ENCODE peak calls at places on chromosome 4, in nine cellular contexts. A, O, E, X, Y, I, K, D and L are unnamed samples.

GRCh38 chr4:3253808-3254207 is 4.8 kb downstream of the MSANTD1 start:
- DNase-seq in A (no peak), X (no peak), I (no peak), E (no peak), K (no peak), O (no peak), D (no peak), Y (no peak), L (no peak)

GRCh38 chr4:129043523-129043922 is 49.8 kb downstream of the SCLT1 start:
- DNase-seq in E (no peak), I (no peak), K (peak), X (no peak), Y (peak), A (peak), O (no peak), D (no peak), L (peak)

GRCh38 chr4:160233141-160233540 is 1130.3 kb downstream of the RAPGEF2 start:
- DNase-seq in K (no peak), Y (no peak), E (no peak), X (peak), A (no peak), O (no peak), I (no peak), D (no peak), L (no peak)

GRCh38 chr4:144645102-144645469 is 870 bp upstream of the HHIP start:
- DNase-seq in K (no peak), A (no peak), X (peak), Y (no peak), O (no peak), I (no peak), D (no peak), E (no peak), L (no peak)

GRCh38 chr4:25970241-25970675 is 56.2 kb downstream of the SMIM20 start:
- DNase-seq in I (no peak), X (no peak), K (no peak), Y (no peak), E (peak), D (peak), A (no peak), O (peak), L (no peak)

GRCh38 chr4:110032603-110033002 is 119.9 kb downstream of the EGF start:
- DNase-seq in X (no peak), Y (no peak), A (no peak), K (no peak), I (no peak), O (no peak), D (no peak), E (no peak), L (no peak)

GRCh38 chr4:3725936-3726895 is 40.0 kb upstream of the ADRA2C start:
- DNase-seq in X (no peak), Y (no peak), D (no peak), O (no peak), A (no peak), I (no peak), E (no peak), K (no peak), L (no peak)

GRCh38 chr4:48375651-48376291 is 34.4 kb downstream of the SLAIN2 start:
- DNase-seq in E (no peak), A (peak), I (no peak), X (no peak), O (peak), D (no peak), K (peak), Y (peak), L (no peak)

GRCh38 chr4:120843840-120844527 is 78.5 kb downstream of the PRDM5 start:
- DNase-seq in A (no peak), O (peak), I (peak), D (peak), K (no peak), Y (no peak), X (peak), E (no peak), L (no peak)

GRCh38 chr4:150231108-150231770 is 153.0 kb downstream of the DCLK2 start:
- DNase-seq in Y (no peak), K (no peak), E (no peak), D (no peak), A (no peak), X (no peak), O (no peak), I (no peak), L (no peak)

GRCh38 chr4:41590591-41590990 is 52.6 kb downstream of the LIMCH1 start:
- DNase-seq in Y (no peak), A (no peak), I (no peak), K (no peak), X (no peak), O (no peak), D (no peak), E (no peak), L (no peak)

GRCh38 chr4:73187325-73187724 is 71.3 kb downstream of the ANKRD17 start:
- DNase-seq in D (no peak), O (no peak), A (peak), E (no peak), K (no peak), I (no peak), Y (no peak), X (no peak), L (no peak)

GRCh38 chr4:145097331-145097820 is 620 bp downstream of the ANAPC10 start:
- DNase-seq in K (no peak), E (no peak), A (no peak), I (no peak), D (peak), Y (no peak), X (peak), O (no peak), L (no peak)

GRCh38 chr4:142356118-142356759 is 489.9 kb downstream of the INPP4B start:
- DNase-seq in K (no peak), E (no peak), I (no peak), D (no peak), O (no peak), A (no peak), X (no peak), Y (no peak), L (no peak)

GRCh38 chr4:44118971-44119680 is 329.5 kb downstream of the KCTD8 start:
- DNase-seq in E (no peak), I (no peak), D (no peak), K (no peak), O (no peak), X (no peak), Y (no peak), A (no peak), L (no peak)

GRCh38 chr4:83931659-83932058 is 395.8 kb downstream of the GPAT3 start:
- DNase-seq in X (peak), K (no peak), A (no peak), E (no peak), D (no peak), I (no peak), O (no peak), Y (no peak), L (no peak)

GRCh38 chr4:131091896-131092295 is 1995.9 kb downstream of the C4orf33 start:
- DNase-seq in E (no peak), I (no peak), K (no peak), Y (no peak), D (peak), A (peak), O (no peak), X (peak), L (peak)

GRCh38 chr4:144355809-144356757 is 215.6 kb upstream of the GYPA start:
- DNase-seq in A (peak), O (no peak), Y (peak), K (peak), I (peak), D (peak), X (peak), E (peak), L (peak)

GRCh38 chr4:152357206-152357605 is 178.7 kb downstream of the FBXW7 start:
- DNase-seq in O (no peak), A (no peak), D (no peak), E (no peak), X (no peak), K (no peak), I (no peak), Y (no peak), L (no peak)

GRCh38 chr4:137200322-137200721 is 332.0 kb downstream of the PCDH18 start:
- DNase-seq in Y (no peak), E (no peak), K (no peak), A (no peak), X (no peak), O (peak), I (no peak), D (no peak), L (no peak)

GRCh38 chr4:48526403-48526802 is 36.4 kb downstream of the ZAR1 start:
- DNase-seq in D (no peak), Y (no peak), E (no peak), X (no peak), A (no peak), I (no peak), K (no peak), O (no peak), L (no peak)

GRCh38 chr4:25107827-25108516 is 52.3 kb downstream of the SEPSECS start:
- DNase-seq in E (no peak), O (peak), I (no peak), D (no peak), A (no peak), X (no peak), K (no peak), Y (no peak), L (no peak)

GRCh38 chr4:47490550-47490949 is 5.5 kb downstream of the ATP10D start:
- DNase-seq in O (peak), D (peak), A (peak), I (peak), K (peak), X (peak), Y (no peak), E (no peak), L (peak)

GRCh38 chr4:173317003-173317402 is 17.2 kb downstream of the HMGB2 start:
- DNase-seq in X (peak), E (no peak), A (no peak), O (peak), I (no peak), D (peak), K (no peak), Y (no peak), L (peak)

GRCh38 chr4:129328176-129328575 is 232.2 kb downstream of the C4orf33 start:
- DNase-seq in D (no peak), Y (no peak), A (no peak), O (no peak), I (no peak), X (no peak), K (no peak), E (no peak), L (no peak)

GRCh38 chr4:116925900-116926457 is 159.4 kb downstream of the TRAM1L1 start:
- DNase-seq in O (peak), Y (no peak), A (no peak), E (no peak), X (peak), K (no peak), I (no peak), D (no peak), L (no peak)

GRCh38 chr4:68576272-68577100 is at the start of gene UGT2B17:
- DNase-seq in Y (no peak), X (no peak), A (no peak), O (no peak), K (no peak), E (peak), I (no peak), D (no peak), L (no peak)

GRCh38 chr4:70705856-70706461 is 15.8 kb upstream of the RUFY3 start:
- DNase-seq in E (no peak), Y (peak), X (no peak), O (no peak), D (no peak), K (peak), A (no peak), I (no peak), L (no peak)

GRCh38 chr4:71406459-71406963 is 67.7 kb downstream of the SLC4A4 start:
- DNase-seq in D (no peak), I (no peak), E (no peak), X (no peak), A (no peak), Y (no peak), K (peak), O (no peak), L (peak)

GRCh38 chr4:75037253-75037652 is 104.3 kb downstream of the PARM1 start:
- DNase-seq in Y (no peak), E (no peak), O (no peak), K (no peak), X (no peak), A (no peak), D (no peak), I (no peak), L (no peak)

GRCh38 chr4:40325406-40326019 is 9.6 kb upstream of the CHRNA9 start:
- DNase-seq in Y (no peak), D (peak), O (peak), E (peak), A (peak), X (peak), I (peak), K (peak), L (peak)

GRCh38 chr4:7196731-7197130 is 4.4 kb downstream of the SORCS2 start:
- DNase-seq in K (no peak), A (no peak), X (no peak), D (no peak), I (no peak), Y (no peak), O (no peak), E (no peak), L (no peak)

GRCh38 chr4:139656614-139657486 is 8.8 kb upstream of the MGST2 start:
- DNase-seq in D (peak), A (no peak), X (peak), Y (peak), E (peak), K (peak), I (peak), O (peak), L (peak)

GRCh38 chr4:17957689-17958088 is 63.9 kb downstream of the LCORL start:
- DNase-seq in K (no peak), Y (no peak), A (no peak), E (no peak), X (no peak), D (peak), O (no peak), I (no peak), L (no peak)

GRCh38 chr4:133147365-133147821 is 1.7 kb upstream of the PCDH10 start:
- DNase-seq in Y (no peak), E (no peak), O (no peak), I (no peak), A (no peak), X (peak), D (no peak), K (no peak), L (no peak)

GRCh38 chr4:106676173-106676921 is 307.8 kb upstream of the GIMD1 start:
- DNase-seq in D (no peak), I (no peak), E (no peak), Y (peak), X (no peak), A (no peak), O (no peak), K (peak), L (no peak)